ENCODE peak calls at places on chromosomes 2 and 18, in five cellular contexts. V is NCI-H524, M is T-cell, O is M059J, X is mammary epithelial cell. Q is an unnamed sample.
A peak's percentile ranks its signal among the peaks of the same experiment; 100 is the strongest.

GRCh38 chr2:233075966-233076339 is 15.8 kb downstream of the INPP5D start:
- DNase-seq in X (no peak), V (no peak), M (peak; percentile 54), O (no peak), Q (no peak)

GRCh38 chr2:17615728-17616351 is 75.3 kb downstream of the VSNL1 start:
- DNase-seq in O (peak; percentile 82), X (peak; percentile 94), V (no peak), M (no peak), Q (no peak)

GRCh38 chr2:54763636-54764291 is 40.3 kb downstream of the EML6 start:
- DNase-seq in V (no peak), M (no peak), O (no peak), X (no peak), Q (no peak)

GRCh38 chr2:108315408-108316193 is 26.9 kb downstream of the SULT1C2 start:
- DNase-seq in X (peak; percentile 92), M (no peak), O (peak; percentile 48), V (no peak), Q (peak; percentile 54)

GRCh38 chr2:239035361-239035814 is 187.5 kb downstream of the TWIST2 start:
- DNase-seq in M (peak; percentile 71), O (no peak), X (no peak), V (no peak), Q (peak; percentile 55)

GRCh38 chr2:174585111-174585510 is 12.5 kb downstream of the WIPF1 start:
- DNase-seq in V (no peak), M (no peak), X (no peak), O (no peak), Q (no peak)

GRCh38 chr18:80213173-80213572 is 34.1 kb downstream of the PARD6G start:
- DNase-seq in X (no peak), V (no peak), M (no peak), O (peak; percentile 41), Q (no peak)

GRCh38 chr2:127166221-127166860 is 53.8 kb downstream of the CYP27C1 start:
- DNase-seq in M (no peak), O (no peak), V (no peak), X (no peak), Q (no peak)

GRCh38 chr2:106284691-106285202 is 90.6 kb upstream of the UXS1 start:
- DNase-seq in O (no peak), M (no peak), V (no peak), X (no peak), Q (no peak)